ENCODE peak calls at places on chromosomes 5 and 9, in nine cellular contexts. Z, D, F, B, Y, R, X, E and O are unnamed samples.
A peak's percentile ranks its signal among the peaks of the same experiment; 100 is the strongest.

GRCh38 chr5:74441616-74442015 is 198.9 kb downstream of the ENC1 start:
- DNase-seq in F (no peak), Y (no peak), R (no peak), E (no peak), Z (no peak), D (peak; percentile 19), B (no peak), X (no peak), O (no peak)

GRCh38 chr9:92600075-92600741 is 64.4 kb upstream of the ECM2 start:
- DNase-seq in B (no peak), R (no peak), F (no peak), Z (no peak), Y (no peak), E (no peak), X (no peak), D (no peak), O (no peak)

GRCh38 chr5:61734966-61735365 is 402.9 kb downstream of the ZSWIM6 start:
- DNase-seq in Y (no peak), X (no peak), E (no peak), D (no peak), Z (no peak), R (no peak), F (no peak), B (no peak), O (no peak)

GRCh38 chr5:66209350-66209749 is 65.2 kb downstream of the SREK1 start:
- DNase-seq in F (no peak), Y (no peak), R (peak; percentile 92), D (no peak), B (no peak), Z (no peak), X (peak; percentile 31), E (no peak), O (no peak)

GRCh38 chr9:73523391-73523790 is 371.7 kb downstream of the ANXA1 start:
- DNase-seq in B (no peak), D (no peak), F (no peak), X (no peak), E (no peak), Y (no peak), R (no peak), Z (no peak), O (no peak)

GRCh38 chr5:36301858-36302603 is at the start of gene RANBP3L:
- DNase-seq in Z (no peak), Y (no peak), B (peak; percentile 79), R (no peak), F (no peak), X (no peak), E (no peak), D (no peak), O (no peak)

GRCh38 chr5:77873239-77873638 is 97.1 kb upstream of the TBCA start:
- DNase-seq in D (no peak), Y (no peak), E (no peak), X (no peak), B (no peak), F (no peak), Z (no peak), R (no peak), O (no peak)

GRCh38 chr5:177412603-177413233 is 3.4 kb upstream of the F12 start:
- DNase-seq in D (no peak), R (no peak), B (no peak), Y (no peak), Z (no peak), F (no peak), E (no peak), X (no peak), O (peak; percentile 17)

GRCh38 chr9:8338249-8338721 is 538.7 kb upstream of the DMAC1 start:
- DNase-seq in B (peak; percentile 45), X (no peak), D (no peak), E (no peak), F (no peak), Y (no peak), Z (no peak), R (no peak), O (no peak)

GRCh38 chr5:172911628-172911880 is 47.7 kb upstream of the RPL26L1 start:
- DNase-seq in B (no peak), D (no peak), Y (no peak), R (no peak), Z (no peak), F (no peak), E (no peak), X (no peak), O (no peak)

GRCh38 chr5:172909931-172910502 is 49.2 kb upstream of the RPL26L1 start:
- DNase-seq in R (no peak), B (peak; percentile 82), Y (no peak), F (no peak), X (no peak), E (no peak), Z (no peak), D (no peak), O (no peak)

GRCh38 chr5:172913117-172913850 is 45.9 kb upstream of the RPL26L1 start:
- DNase-seq in F (no peak), Y (no peak), E (no peak), D (no peak), R (no peak), Z (no peak), X (no peak), B (no peak), O (no peak)

GRCh38 chr5:172911976-172912375 is 47.2 kb upstream of the RPL26L1 start:
- DNase-seq in D (no peak), B (no peak), Y (no peak), R (no peak), Z (no peak), E (no peak), X (no peak), F (no peak), O (no peak)

DNA sequence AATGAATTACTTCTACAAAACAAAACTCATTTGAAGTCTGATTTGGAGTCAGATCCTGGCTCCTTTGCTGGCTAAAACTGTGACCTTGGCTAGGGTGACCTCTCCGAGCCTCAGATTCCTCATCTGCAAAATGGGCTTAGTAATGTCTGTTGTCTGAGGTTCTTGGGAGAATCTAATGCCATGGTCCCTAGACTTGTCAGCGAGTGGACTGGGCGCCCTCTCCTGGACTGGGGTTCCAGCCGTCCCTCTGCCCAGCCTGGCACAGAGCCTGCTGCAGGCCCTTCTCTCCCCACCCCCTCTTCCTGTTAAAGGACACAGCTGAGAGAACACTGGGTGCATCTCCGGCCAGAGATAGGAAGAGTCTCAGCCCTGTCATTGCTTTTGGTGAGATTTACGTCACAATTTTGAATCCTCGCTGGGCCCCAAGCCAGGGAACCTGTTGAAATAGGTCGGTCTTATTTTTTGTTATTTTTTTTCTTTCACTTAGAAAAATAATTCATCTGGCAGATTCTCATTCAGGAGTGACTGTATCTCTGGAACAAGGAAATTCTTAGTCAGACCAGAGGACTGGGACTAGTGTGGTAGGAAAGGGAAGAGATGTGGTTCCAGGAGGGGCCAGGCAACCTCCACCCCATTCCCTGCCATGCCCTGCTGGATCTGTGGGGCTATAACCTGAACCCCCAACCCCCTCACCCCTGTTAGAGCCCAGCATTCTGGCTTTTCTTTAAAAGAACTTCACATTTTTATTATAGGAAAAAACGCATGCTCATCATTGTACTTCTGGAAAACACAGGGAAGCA is 48.2 kb upstream of the RPL26L1 start:
- DNase-seq in D (peak; percentile 75), R (no peak), B (peak; percentile 90), E (peak; percentile 37), Z (peak; percentile 47), F (peak; percentile 50), Y (no peak), X (peak; percentile 67), O (no peak)
- TF ChIP-seq CTCF in D (peak; percentile 63), R (peak; percentile 66), B (peak; percentile 50), E (no peak), Z (no peak), F (peak; percentile 11), Y (peak; percentile 18), X (peak; percentile 70), O (no peak)

GRCh38 chr9:34256104-34256503 is 73.0 kb downstream of the KIF24 start:
- DNase-seq in E (no peak), X (peak; percentile 20), F (no peak), R (no peak), D (peak; percentile 35), Y (no peak), Z (no peak), B (no peak), O (no peak)
- TF ChIP-seq CTCF in E (no peak), X (no peak), F (no peak), R (no peak), D (peak; percentile 29), Y (no peak), Z (no peak), B (peak; percentile 20), O (no peak)

GRCh38 chr9:114855488-114855887 is 49.6 kb upstream of the TNFSF15 start:
- DNase-seq in F (no peak), Y (no peak), E (no peak), R (no peak), Z (no peak), X (no peak), B (no peak), D (no peak), O (no peak)
- TF ChIP-seq CTCF in F (no peak), Y (no peak), E (no peak), R (no peak), Z (no peak), X (no peak), B (no peak), D (no peak), O (no peak)

GRCh38 chr5:140172473-140172872 is 2.5 kb upstream of the CYSTM1 start:
- DNase-seq in R (no peak), B (no peak), Y (no peak), X (no peak), Z (no peak), F (no peak), E (no peak), D (no peak), O (no peak)

GRCh38 chr5:140175367-140176027 is 509 bp downstream of the CYSTM1 start:
- DNase-seq in E (peak; percentile 94), X (peak; percentile 74), Y (peak; percentile 69), R (peak; percentile 74), D (peak; percentile 83), B (peak; percentile 52), Z (peak; percentile 70), F (peak; percentile 77), O (peak; percentile 54)

GRCh38 chr5:140174014-140174413 is 974 bp upstream of the CYSTM1 start:
- DNase-seq in B (no peak), Z (no peak), X (no peak), E (no peak), D (no peak), Y (no peak), R (no peak), F (no peak), O (no peak)

GRCh38 chr5:140176028-140176382 is 1.0 kb downstream of the CYSTM1 start:
- DNase-seq in Y (no peak), E (no peak), R (no peak), Z (no peak), D (no peak), B (no peak), F (no peak), X (no peak), O (no peak)

DNA sequence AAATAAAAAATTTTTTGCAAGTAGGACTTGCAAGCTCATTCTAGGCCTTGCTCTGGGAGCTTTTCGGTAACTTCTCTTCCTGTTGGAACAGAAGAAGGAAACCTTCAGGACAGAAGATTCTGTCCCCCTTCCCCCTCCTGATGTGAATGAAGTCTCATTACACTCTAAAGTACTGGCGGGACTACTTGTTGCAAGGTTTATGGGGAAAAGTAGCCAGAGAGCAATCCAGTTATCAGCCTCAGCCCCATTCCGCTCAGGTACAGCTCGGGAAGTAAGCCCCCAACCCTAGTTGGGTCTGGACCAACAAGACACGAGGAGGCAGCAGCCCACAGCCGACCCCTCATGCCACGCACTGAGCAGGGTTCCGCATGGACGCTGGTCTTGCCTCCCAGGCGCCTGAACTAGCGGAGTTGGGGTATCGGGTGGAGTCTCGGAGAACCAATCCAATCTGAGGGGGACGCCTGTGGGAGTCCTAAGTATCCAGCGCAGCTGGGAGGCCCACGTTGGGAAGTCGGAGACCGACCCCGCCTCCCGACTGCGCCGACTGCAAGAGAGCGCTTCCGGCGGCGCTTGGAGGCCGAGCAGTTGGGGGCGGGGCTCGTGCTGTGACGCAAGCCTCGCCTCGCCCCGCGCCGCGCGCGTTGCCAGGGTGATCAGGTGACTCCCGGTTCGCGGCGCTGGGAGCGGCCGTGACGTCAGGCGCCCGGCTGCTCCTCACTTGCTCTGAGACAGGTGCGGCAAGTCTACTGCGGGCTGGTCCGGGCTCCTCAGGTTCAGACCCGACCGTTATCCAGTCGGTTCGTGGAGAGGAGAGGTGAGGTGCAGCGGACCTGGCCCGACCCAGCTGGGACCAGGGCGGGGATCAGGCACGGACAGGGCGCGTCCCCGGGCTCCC is at the start of gene CYSTM1:
- DNase-seq in R (peak; percentile 99), D (peak; percentile 93), Y (peak; percentile 98), B (peak; percentile 95), X (peak; percentile 92), F (peak; percentile 98), Z (peak; percentile 96), E (peak; percentile 99), O (peak; percentile 96)
- TF ChIP-seq CTCF in R (no peak), D (no peak), Y (no peak), B (no peak), X (no peak), F (no peak), Z (no peak), E (no peak), O (no peak)